ENCODE peak calls at places on chromosomes 4 and X, in four cellular contexts. Z is WTC11, G is HepG2, N is GM12878. W is an unnamed sample.

GRCh38 chrX:8244301-8244700 is 73.2 kb upstream of the VCX2 start:
- DNase-seq in N (no peak), G (no peak), Z (no peak), W (no peak)

GRCh38 chr4:134668237-134668636 is 466.6 kb upstream of the PABPC4L start:
- DNase-seq in N (no peak), G (no peak), Z (no peak), W (no peak)

GRCh38 chrX:43717161-43717560 is 61.1 kb downstream of the MAOA start:
- DNase-seq in Z (no peak), N (no peak), G (no peak), W (no peak)

GRCh38 chrX:4320436-4320947 is 607.0 kb upstream of the PRKX start:
- DNase-seq in N (no peak), G (no peak), Z (no peak), W (no peak)

GRCh38 chrX:156000361-156000926 is 2.9 kb downstream of the IL9R start:
- DNase-seq in N (no peak), Z (no peak), G (no peak), W (no peak)

GRCh38 chr4:182492456-182492855 is 249.3 kb downstream of the TENM3 start:
- DNase-seq in N (no peak), Z (no peak), G (no peak), W (no peak)

GRCh38 chr4:155079866-155080265 is 128.6 kb upstream of the NPY2R start:
- DNase-seq in N (no peak), G (no peak), Z (no peak), W (no peak)

GRCh38 chr4:98446499-98447375 is 185.6 kb downstream of the RAP1GDS1 start:
- DNase-seq in G (no peak), Z (no peak), N (peak; percentile 61), W (no peak)

GRCh38 chr4:123398803-123399637 is 2.4 kb downstream of the SPRY1 start:
- DNase-seq in N (no peak), Z (peak; percentile 45), G (peak; percentile 75), W (peak; percentile 66)

GRCh38 chr4:167897116-167897515 is 195.2 kb upstream of the ANXA10 start:
- DNase-seq in N (no peak), Z (peak; percentile 61), G (peak; percentile 29), W (peak; percentile 2)

GRCh38 chr4:25172964-25173917 is 13.0 kb upstream of the SEPSECS start:
- DNase-seq in N (no peak), Z (no peak), G (no peak), W (peak; percentile 67)

GRCh38 chr4:65170768-65171514 is 499.3 kb downstream of the EPHA5 start:
- DNase-seq in Z (no peak), N (no peak), G (no peak), W (no peak)

GRCh38 chr4:42673084-42673429 is 16.2 kb upstream of the ATP8A1 start:
- DNase-seq in G (no peak), Z (no peak), N (no peak), W (no peak)

GRCh38 chrX:115642895-115643530 is 82.0 kb downstream of the PLS3 start:
- DNase-seq in Z (peak; percentile 12), N (peak; percentile 23), G (peak; percentile 6), W (peak; percentile 9)

GRCh38 chr4:15344041-15344440 is 83.8 kb upstream of the C1QTNF7 start:
- DNase-seq in Z (no peak), N (no peak), G (no peak), W (no peak)

GRCh38 chrX:136028383-136028984 is 43.2 kb downstream of the SLC9A6 start:
- DNase-seq in G (peak; percentile 23), N (no peak), Z (no peak), W (peak; percentile 55)

GRCh38 chr4:118410143-118410542 is 57.3 kb upstream of the PRSS12 start:
- DNase-seq in G (no peak), N (no peak), Z (no peak), W (no peak)

GRCh38 chrX:63764946-63765345 is 20.1 kb downstream of the ARHGEF9 start:
- DNase-seq in Z (no peak), N (no peak), G (no peak), W (no peak)

GRCh38 chr4:123256006-123256405 is 140.6 kb upstream of the SPRY1 start:
- DNase-seq in Z (no peak), N (no peak), G (no peak), W (no peak)

GRCh38 chr4:74752798-74753197 is 41.5 kb downstream of the BTC start:
- DNase-seq in G (no peak), N (no peak), Z (no peak), W (no peak)

GRCh38 chr4:8731364-8731763 is 138.8 kb downstream of the CPZ start:
- DNase-seq in Z (no peak), G (no peak), N (no peak), W (no peak)

GRCh38 chrX:12950851-12951589 is 23.9 kb upstream of the TMSB4X start:
- DNase-seq in N (peak; percentile 73), G (peak; percentile 26), Z (peak; percentile 71), W (peak; percentile 78)

GRCh38 chr4:106659386-106659785 is 290.8 kb upstream of the GIMD1 start:
- DNase-seq in G (no peak), N (no peak), Z (no peak), W (no peak)

GRCh38 chrX:103254171-103254824 is 657 bp downstream of the TCEAL8 start:
- DNase-seq in N (peak; percentile 3), Z (peak; percentile 82), G (peak; percentile 5), W (no peak)

GRCh38 chr4:65839288-65839919 is 169.1 kb upstream of the EPHA5 start:
- DNase-seq in N (no peak), Z (no peak), G (no peak), W (no peak)

GRCh38 chr4:78528327-78528726 is 23.2 kb upstream of the ANXA3 start:
- DNase-seq in Z (no peak), G (no peak), N (no peak), W (no peak)
- TF ChIP-seq ESRRA in Z (no peak), G (no peak), N (no peak), W (no peak)

DNA sequence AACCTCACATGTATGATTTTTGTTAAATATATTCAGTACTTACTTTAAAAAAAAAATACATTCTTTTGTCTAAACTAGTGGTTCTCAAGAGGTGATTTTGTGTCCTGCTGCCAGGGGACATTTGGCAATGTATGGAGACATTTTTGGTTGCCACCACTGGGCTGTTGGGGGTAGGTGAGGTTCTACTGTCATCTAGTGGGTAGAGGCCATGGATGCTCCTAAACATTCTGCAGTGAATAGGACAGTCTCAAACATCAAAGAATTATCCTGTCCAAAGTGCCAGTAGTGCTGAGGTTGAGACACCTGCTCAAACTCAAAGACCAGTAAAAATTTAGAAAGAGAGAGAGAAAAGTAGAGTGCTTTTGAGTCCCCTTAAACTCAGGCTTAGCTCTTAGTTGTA is 32.9 kb upstream of the PGM2 start:
- DNase-seq in Z (no peak), G (peak; percentile 27), N (no peak), W (peak; percentile 17)
- TF ChIP-seq ESRRA in Z (no peak), G (no peak), N (no peak), W (no peak)

GRCh38 chrX:123962006-123962485 is 540 bp downstream of the STAG2 start:
- DNase-seq in G (no peak), Z (no peak), N (no peak), W (no peak)
- TF ChIP-seq ESRRA in G (no peak), Z (no peak), N (no peak), W (no peak)

GRCh38 chr4:1997712-1998111 is 11.1 kb downstream of the NELFA start:
- DNase-seq in G (no peak), N (no peak), Z (no peak), W (no peak)

GRCh38 chr4:1992468-1993168 is 16.2 kb downstream of the NELFA start:
- DNase-seq in G (no peak), Z (peak; percentile 84), N (no peak), W (no peak)

GRCh38 chr4:1993169-1993516 is 15.6 kb downstream of the NELFA start:
- DNase-seq in Z (no peak), G (no peak), N (no peak), W (no peak)

GRCh38 chr4:1996866-1997611 is 11.7 kb downstream of the NELFA start:
- DNase-seq in Z (no peak), N (no peak), G (no peak), W (no peak)

GRCh38 chr4:1994935-1995334 is 13.8 kb downstream of the NELFA start:
- DNase-seq in N (no peak), G (no peak), Z (no peak), W (no peak)
- TF ChIP-seq ESRRA in N (no peak), G (no peak), Z (no peak), W (no peak)

DNA sequence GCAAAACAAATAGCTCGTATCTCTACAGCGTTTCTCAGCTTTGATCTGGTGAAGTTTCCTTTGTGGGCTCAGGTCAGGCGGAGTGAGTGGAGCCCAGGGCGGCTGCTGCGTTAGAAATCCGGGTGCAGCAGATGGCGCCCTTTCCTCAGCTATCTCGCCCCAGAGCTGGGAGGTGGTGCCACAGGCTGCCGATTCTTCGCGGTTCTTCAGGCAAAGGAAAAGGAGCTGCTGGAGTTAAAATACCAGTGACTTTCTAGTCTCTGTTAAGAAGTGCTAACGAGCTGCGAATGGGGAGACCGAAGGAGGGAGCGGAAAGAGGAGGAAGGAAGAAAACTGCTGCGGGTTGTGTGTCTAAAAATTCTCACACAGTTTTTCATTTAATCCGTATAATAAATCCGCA is 114.6 kb downstream of the CPE start:
- DNase-seq in G (peak; percentile 27), N (no peak), Z (peak; percentile 88), W (peak; percentile 23)
- TF ChIP-seq ESRRA in G (no peak), N (no peak), Z (no peak), W (no peak)

DNA sequence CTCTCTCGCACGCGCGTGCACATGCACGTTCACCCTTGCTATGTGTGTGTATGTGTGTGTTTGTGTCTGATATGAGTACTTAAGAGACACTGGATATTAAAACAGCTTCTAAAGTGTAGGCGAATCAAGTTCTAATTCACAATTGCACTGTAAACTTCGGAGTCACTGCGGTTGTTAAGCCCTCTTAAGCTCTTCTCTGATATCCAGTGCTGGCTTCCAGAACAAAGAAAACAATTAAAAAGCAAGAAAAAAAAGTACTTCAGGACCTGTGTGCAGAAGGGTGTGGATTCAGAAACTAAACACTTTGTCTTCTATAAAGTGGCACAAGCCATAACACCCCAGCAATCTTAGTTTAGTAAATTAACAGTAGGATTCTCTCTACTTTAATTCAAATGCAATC is 300.2 kb downstream of the PCDH7 start:
- DNase-seq in Z (no peak), N (no peak), G (no peak), W (no peak)
- TF ChIP-seq ESRRA in Z (no peak), N (no peak), G (no peak), W (no peak)

DNA sequence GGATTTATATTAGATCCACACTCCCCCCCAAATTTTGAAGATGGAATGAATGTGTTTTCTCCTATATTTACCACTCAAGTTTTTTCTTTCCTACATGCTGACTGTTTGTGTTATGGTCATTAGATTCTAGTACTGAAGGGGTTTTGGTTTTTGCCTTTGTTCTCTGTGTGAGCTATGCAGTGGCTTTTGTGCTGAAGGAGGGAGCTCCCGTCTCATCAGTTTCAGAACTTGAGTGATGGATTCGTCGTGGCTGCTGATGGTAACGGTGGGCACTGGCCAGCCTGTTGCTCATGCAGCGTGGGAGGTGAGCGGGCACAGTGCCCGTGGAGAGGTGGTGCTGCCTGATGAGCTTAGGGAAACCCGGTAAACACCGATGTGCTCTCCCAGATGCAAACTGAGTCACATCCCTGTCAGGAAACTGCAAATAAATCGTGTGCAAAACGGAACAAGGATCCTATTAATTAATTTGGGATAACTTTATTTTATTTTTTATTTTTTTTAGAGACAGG is 101.5 kb downstream of the SORBS2 start:
- DNase-seq in N (no peak), Z (no peak), G (no peak), W (no peak)
- TF ChIP-seq ESRRA in N (no peak), Z (no peak), G (no peak), W (no peak)